ENCODE peak calls at places on chromosomes 6 and 20, in ten cellular contexts. T is heart right ventricle; U is naive thymus-derived CD8-positive, alpha-beta T cell; W is stimulated activated naive B cell treated with anti-CD40 and anti-IgM and Interleukin-4, amounts not matched to agents 10 μg/mL and 1 μg/mL and 100 μg/mL, for 72 hours; K is left lung; S is activated T-cell treated with anti-CD3 and anti-CD28 coated beads, Interleukin-2, amount 50 U/mL, for 72 hours; M is sciatic nerve; R is Right ventricle myocardium superior; J is upper lobe of right lung; Q is PC-3. Z is an unnamed sample.

GRCh38 chr6:153208706-153209105 is 77.6 kb upstream of the RGS17 start:
- ATAC-seq in T (no peak), U (no peak), W (no peak), K (no peak), S (no peak), M (no peak), R (peak), J (no peak), Q (no peak), Z (no peak)

GRCh38 chr20:35491823-35492222 is 36.4 kb downstream of the CEP250 start:
- ATAC-seq in T (no peak), U (no peak), W (no peak), K (no peak), S (peak), M (no peak), R (no peak), J (no peak), Q (no peak), Z (no peak)

GRCh38 chr6:149028767-149029405 is 282.1 kb downstream of the UST start:
- ATAC-seq in T (peak), U (peak), W (no peak), K (peak), S (no peak), M (peak), R (peak), J (peak), Q (no peak), Z (peak)

GRCh38 chr20:15637971-15638754 is 935.1 kb downstream of the KIF16B start:
- ATAC-seq in T (no peak), U (no peak), W (no peak), K (peak), S (no peak), M (no peak), R (peak), J (no peak), Q (peak), Z (no peak)

GRCh38 chr20:18056174-18057105 is 1.3 kb downstream of the OVOL2 start:
- ATAC-seq in T (no peak), U (no peak), W (peak), K (peak), S (peak), M (no peak), R (no peak), J (peak), Q (peak), Z (peak)

GRCh38 chr6:166591961-166592520 is 5.6 kb upstream of the RAMACL start:
- ATAC-seq in T (no peak), U (no peak), W (no peak), K (no peak), S (no peak), M (no peak), R (no peak), J (no peak), Q (no peak), Z (no peak)

GRCh38 chr20:15922556-15922955 is 650.7 kb downstream of the KIF16B start:
- ATAC-seq in T (no peak), U (no peak), W (peak), K (no peak), S (no peak), M (no peak), R (no peak), J (no peak), Q (no peak), Z (no peak)

GRCh38 chr6:140045116-140045515 is 670.7 kb upstream of the CITED2 start:
- ATAC-seq in T (no peak), U (no peak), W (no peak), K (no peak), S (no peak), M (no peak), R (peak), J (no peak), Q (no peak), Z (no peak)

GRCh38 chr6:126540161-126540560 is 200.2 kb downstream of the CENPW start:
- ATAC-seq in T (no peak), U (no peak), W (no peak), K (no peak), S (no peak), M (no peak), R (no peak), J (no peak), Q (no peak), Z (no peak)

GRCh38 chr6:154093231-154094044 is 54.4 kb downstream of the OPRM1 start:
- ATAC-seq in T (no peak), U (no peak), W (no peak), K (no peak), S (no peak), M (no peak), R (no peak), J (no peak), Q (no peak), Z (no peak)

GRCh38 chr6:2630362-2630761 is 120.4 kb downstream of the MYLK4 start:
- ATAC-seq in T (no peak), U (no peak), W (no peak), K (peak), S (no peak), M (peak), R (no peak), J (no peak), Q (peak), Z (peak)

GRCh38 chr6:12450446-12450845 is 160.3 kb downstream of the EDN1 start:
- ATAC-seq in T (no peak), U (no peak), W (no peak), K (no peak), S (no peak), M (no peak), R (no peak), J (no peak), Q (no peak), Z (no peak)

GRCh38 chr6:4322846-4323309 is 187.5 kb upstream of the ECI2 start:
- ATAC-seq in T (peak), U (no peak), W (no peak), K (peak), S (no peak), M (peak), R (peak), J (peak), Q (no peak), Z (peak)

GRCh38 chr6:17527076-17527475 is 73.0 kb upstream of the FAM8A1 start:
- ATAC-seq in T (no peak), U (no peak), W (no peak), K (no peak), S (no peak), M (no peak), R (no peak), J (no peak), Q (no peak), Z (no peak)

GRCh38 chr6:134997133-134997841 is 47.4 kb upstream of the ALDH8A1 start:
- ATAC-seq in T (no peak), U (no peak), W (no peak), K (no peak), S (no peak), M (no peak), R (no peak), J (no peak), Q (no peak), Z (no peak)

GRCh38 chr20:6140947-6141346 is 18.1 kb upstream of the FERMT1 start:
- ATAC-seq in T (no peak), U (no peak), W (peak), K (no peak), S (peak), M (no peak), R (no peak), J (no peak), Q (peak), Z (no peak)

GRCh38 chr6:168011291-168011690 is 13.8 kb downstream of the KIF25 start:
- ATAC-seq in T (no peak), U (no peak), W (no peak), K (no peak), S (no peak), M (no peak), R (no peak), J (no peak), Q (no peak), Z (no peak)

GRCh38 chr20:309306-309840 is 12.0 kb downstream of the ZCCHC3 start:
- ATAC-seq in T (no peak), U (no peak), W (no peak), K (peak), S (no peak), M (peak), R (peak), J (peak), Q (no peak), Z (no peak)

GRCh38 chr6:64023693-64024092 is 388.1 kb downstream of the PHF3 start:
- ATAC-seq in T (no peak), U (no peak), W (no peak), K (no peak), S (no peak), M (no peak), R (no peak), J (no peak), Q (no peak), Z (no peak)

GRCh38 chr6:36862164-36862847 is 12.3 kb downstream of the PPIL1 start:
- ATAC-seq in T (no peak), U (no peak), W (no peak), K (no peak), S (no peak), M (no peak), R (no peak), J (no peak), Q (no peak), Z (peak)

GRCh38 chr20:56826971-56827645 is 198.0 kb downstream of the TFAP2C start:
- ATAC-seq in T (no peak), U (no peak), W (no peak), K (no peak), S (no peak), M (peak), R (no peak), J (no peak), Q (no peak), Z (peak)

GRCh38 chr20:20201124-20201523 is 148.8 kb downstream of the CFAP61 start:
- ATAC-seq in T (peak), U (no peak), W (peak), K (no peak), S (no peak), M (no peak), R (peak), J (no peak), Q (no peak), Z (no peak)

GRCh38 chr6:163814494-163815364 is 400.2 kb downstream of the QKI start:
- ATAC-seq in T (peak), U (no peak), W (no peak), K (no peak), S (no peak), M (peak), R (peak), J (peak), Q (no peak), Z (no peak)

GRCh38 chr6:124738496-124738895 is 223.7 kb upstream of the RNF217 start:
- ATAC-seq in T (no peak), U (no peak), W (no peak), K (no peak), S (no peak), M (no peak), R (no peak), J (no peak), Q (no peak), Z (no peak)

GRCh38 chr20:61699184-61700066 is 366.3 kb downstream of the TAF4 start:
- ATAC-seq in T (peak), U (no peak), W (no peak), K (no peak), S (no peak), M (peak), R (peak), J (no peak), Q (no peak), Z (no peak)

GRCh38 chr6:81326856-81327561 is 425.5 kb downstream of the TENT5A start:
- ATAC-seq in T (no peak), U (no peak), W (no peak), K (no peak), S (no peak), M (peak), R (no peak), J (no peak), Q (no peak), Z (no peak)

GRCh38 chr6:30907758-30908591 is at the start of gene GTF2H4:
- ATAC-seq in T (peak), U (peak), W (peak), K (peak), S (peak), M (peak), R (peak), J (peak), Q (peak), Z (peak)

GRCh38 chr6:80543151-80543550 is 436.7 kb downstream of the BCKDHB start:
- ATAC-seq in T (no peak), U (no peak), W (no peak), K (no peak), S (no peak), M (peak), R (no peak), J (no peak), Q (no peak), Z (no peak)

GRCh38 chr20:23019403-23019802 is 15.7 kb upstream of the SSTR4 start:
- ATAC-seq in T (no peak), U (no peak), W (no peak), K (no peak), S (no peak), M (no peak), R (no peak), J (no peak), Q (no peak), Z (no peak)

GRCh38 chr20:46833360-46833759 is 61.3 kb upstream of the EYA2 start:
- ATAC-seq in T (no peak), U (no peak), W (no peak), K (no peak), S (peak), M (no peak), R (no peak), J (no peak), Q (no peak), Z (no peak)

GRCh38 chr6:158910484-158911075 is 89.4 kb downstream of the RSPH3 start:
- ATAC-seq in T (no peak), U (peak), W (peak), K (peak), S (no peak), M (no peak), R (no peak), J (peak), Q (peak), Z (peak)

GRCh38 chr6:119349041-119349340 is 570 bp downstream of the MAN1A1 start:
- ATAC-seq in T (peak), U (no peak), W (peak), K (peak), S (no peak), M (peak), R (peak), J (no peak), Q (peak), Z (peak)

GRCh38 chr6:149437212-149437611 is 37.1 kb downstream of the SUMO4 start:
- ATAC-seq in T (no peak), U (no peak), W (no peak), K (no peak), S (no peak), M (no peak), R (no peak), J (no peak), Q (no peak), Z (no peak)